ENCODE peak calls at places on chromosomes 7 and 10, in five cellular contexts. P is transverse colon, H is NCI-H2171, G is OCI-LY7, J is NCI-H82. D is an unnamed sample.

GRCh38 chr10:1272079-1272478 is 215.9 kb downstream of the WDR37 start:
- DNase-seq in P (no peak), H (no peak), G (no peak), J (no peak), D (no peak)

GRCh38 chr7:28626629-28627262 is 214.4 kb downstream of the CREB5 start:
- DNase-seq in P (no peak), H (no peak), G (peak), J (peak), D (no peak)

GRCh38 chr10:75550191-75550590 is 118.8 kb downstream of the LRMDA start:
- DNase-seq in P (no peak), H (no peak), G (no peak), J (no peak), D (no peak)

GRCh38 chr7:2651336-2651735 is 19.6 kb downstream of the TTYH3 start:
- DNase-seq in P (no peak), H (no peak), G (peak), J (peak), D (no peak)

GRCh38 chr10:95430231-95430951 is 130.8 kb downstream of the SORBS1 start:
- DNase-seq in P (peak), H (no peak), G (peak), J (peak), D (no peak)

GRCh38 chr10:44589181-44589884 is 204.4 kb upstream of the CXCL12 start:
- DNase-seq in P (no peak), H (no peak), G (no peak), J (peak), D (no peak)

GRCh38 chr10:104080762-104081161 is 4.9 kb downstream of the COL17A1 start:
- DNase-seq in P (peak), H (no peak), G (peak), J (peak), D (no peak)

GRCh38 chr7:105014725-105015630 is 973 bp downstream of the KMT2E start:
- DNase-seq in P (peak), H (peak), G (peak), J (peak), D (no peak)

GRCh38 chr10:101217450-101218281 is 11.6 kb downstream of the LBX1 start:
- DNase-seq in P (peak), H (no peak), G (no peak), J (peak), D (no peak)

GRCh38 chr10:23194966-23195845 is 3.1 kb downstream of the PTF1A start:
- DNase-seq in P (no peak), H (no peak), G (no peak), J (no peak), D (no peak)

GRCh38 chr7:151138541-151138910 is 29.0 kb downstream of the GBX1 start:
- DNase-seq in P (peak), H (no peak), G (no peak), J (no peak), D (no peak)

GRCh38 chr10:25907247-25907646 is 26.8 kb upstream of the MYO3A start:
- DNase-seq in P (no peak), H (no peak), G (no peak), J (no peak), D (no peak)

GRCh38 chr7:65967361-65968155 is 14.5 kb downstream of the GUSB start:
- DNase-seq in P (no peak), H (no peak), G (no peak), J (no peak), D (peak)

GRCh38 chr10:117449636-117450035 is 74.4 kb upstream of the PDZD8 start:
- DNase-seq in P (no peak), H (no peak), G (no peak), J (no peak), D (no peak)

GRCh38 chr10:78348416-78349164 is 314.9 kb downstream of the RPS24 start:
- DNase-seq in P (no peak), H (no peak), G (no peak), J (no peak), D (no peak)

GRCh38 chr10:77641788-77642397 is 4.3 kb upstream of the KCNMA1 start:
- DNase-seq in P (peak), H (peak), G (peak), J (peak), D (no peak)

GRCh38 chr10:103568505-103568904 is 75.0 kb downstream of the NEURL1 start:
- DNase-seq in P (no peak), H (no peak), G (no peak), J (no peak), D (no peak)

GRCh38 chr10:121444515-121444914 is 153.7 kb downstream of the FGFR2 start:
- DNase-seq in P (no peak), H (no peak), G (no peak), J (no peak), D (no peak)

GRCh38 chr7:65925040-65925439 is 52.2 kb downstream of the VKORC1L1 start:
- DNase-seq in P (no peak), H (no peak), G (no peak), J (no peak), D (no peak)

GRCh38 chr10:46225597-46225996 is 61.2 kb upstream of the ANTXRL start:
- DNase-seq in P (no peak), H (no peak), G (no peak), J (no peak), D (no peak)

GRCh38 chr7:6637544-6638229 is 569 bp downstream of the ZNF316 start:
- DNase-seq in P (peak), H (no peak), G (peak), J (peak), D (no peak)